ENCODE peak calls at places on chromosome 5, in eight cellular contexts. N is GM23338, W is OCI-LY7, F is hepatocyte, D is neural progenitor cell, Y is MM.1S, Z is GM23248, M is SK-N-SH. C is an unnamed sample.

GRCh38 chr5:112210430-112211005 is 208.6 kb downstream of the EPB41L4A start:
- DNase-seq in Y (peak; percentile 52), N (peak; percentile 69), W (peak; percentile 22), F (peak; percentile 67), D (peak; percentile 63), M (peak; percentile 52), Z (peak; percentile 59), C (peak; percentile 54)

GRCh38 chr5:41843456-41844112 is 26.6 kb downstream of the OXCT1 start:
- DNase-seq in N (peak; percentile 78), Y (peak; percentile 48), F (peak; percentile 82), W (peak; percentile 67), Z (peak; percentile 82), M (peak; percentile 35), D (peak; percentile 67), C (peak; percentile 71)

GRCh38 chr5:1208743-1209551 is 7.6 kb downstream of the SLC6A19 start:
- DNase-seq in Z (peak; percentile 25), M (peak; percentile 79), F (peak; percentile 60), D (peak; percentile 72), W (no peak), N (no peak), Y (no peak), C (peak; percentile 25)

GRCh38 chr5:171269717-171270116 is 39.3 kb upstream of the TLX3 start:
- DNase-seq in F (no peak), M (no peak), Z (peak; percentile 82), W (no peak), Y (no peak), N (no peak), D (no peak), C (no peak)

GRCh38 chr5:138470322-138471285 is 5.3 kb downstream of the EGR1 start:
- DNase-seq in W (no peak), Z (peak; percentile 43), M (peak; percentile 31), Y (no peak), N (no peak), F (peak; percentile 78), D (peak; percentile 51), C (no peak)

GRCh38 chr5:170312666-170313065 is 15.1 kb upstream of the LCP2 start:
- DNase-seq in M (no peak), Y (no peak), D (no peak), F (peak; percentile 52), N (no peak), Z (peak; percentile 53), W (no peak), C (no peak)

GRCh38 chr5:95272530-95272929 is 12.4 kb downstream of the MCTP1 start:
- DNase-seq in F (no peak), Z (no peak), D (no peak), Y (no peak), M (no peak), N (no peak), W (no peak), C (no peak)

GRCh38 chr5:153552886-153553285 is 62.4 kb downstream of the GRIA1 start:
- DNase-seq in Y (no peak), D (no peak), W (no peak), N (no peak), F (no peak), Z (no peak), M (no peak), C (no peak)

GRCh38 chr5:82635561-82636288 is 357.6 kb upstream of the RPS23 start:
- DNase-seq in Z (peak; percentile 68), Y (no peak), M (no peak), W (no peak), N (no peak), D (no peak), F (peak; percentile 69), C (peak; percentile 96)

GRCh38 chr5:50745221-50745620 is 78.8 kb downstream of the PARP8 start:
- DNase-seq in F (no peak), D (no peak), Y (no peak), M (no peak), N (no peak), W (no peak), Z (no peak), C (no peak)

GRCh38 chr5:110177729-110178128 is 488.0 kb downstream of the MAN2A1 start:
- DNase-seq in W (no peak), F (no peak), Z (no peak), N (no peak), D (no peak), M (no peak), Y (peak; percentile 48), C (no peak)

GRCh38 chr5:143896981-143897380 is 85.0 kb downstream of the HMHB1 start:
- DNase-seq in F (peak; percentile 43), M (no peak), Y (no peak), N (no peak), W (no peak), Z (peak; percentile 80), D (no peak), C (peak; percentile 49)

DNA sequence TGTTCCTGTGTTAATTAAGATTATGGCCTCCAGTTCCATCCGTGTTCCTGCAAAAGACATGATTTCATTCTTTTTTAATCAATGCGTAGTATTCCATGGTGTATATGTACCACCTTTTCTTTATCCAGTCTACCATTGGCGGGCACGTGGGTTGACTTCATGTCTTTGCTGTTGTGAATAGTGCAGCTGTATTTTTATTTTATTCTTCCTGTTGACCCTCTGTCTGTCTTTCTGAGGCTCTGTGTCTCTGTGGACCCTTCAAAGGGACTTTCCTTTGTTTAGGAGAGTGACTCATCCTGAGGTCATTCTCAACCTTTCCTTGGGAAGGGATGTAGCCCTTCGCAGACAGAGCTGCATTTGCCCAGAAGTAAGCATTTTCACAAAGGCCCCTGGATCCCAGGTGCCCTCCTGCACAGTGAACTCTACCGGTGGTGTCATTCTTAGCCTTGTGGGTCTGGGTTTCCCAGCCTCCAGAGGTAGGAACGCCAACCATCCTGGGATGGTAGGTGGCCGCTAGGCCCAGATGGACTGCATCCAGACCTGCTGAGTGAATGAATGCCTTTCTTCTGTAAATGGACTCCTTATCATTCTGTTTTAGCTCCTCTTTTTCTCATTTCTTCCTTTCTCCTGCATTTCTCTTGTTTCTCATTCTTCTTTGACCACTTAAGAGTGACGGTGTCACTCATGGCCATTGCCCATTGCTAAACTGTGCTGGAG is 22.4 kb downstream of the TRIO start:
- DNase-seq in W (no peak), M (no peak), Z (peak; percentile 78), Y (no peak), N (no peak), D (no peak), F (no peak), C (peak; percentile 97)
- H2AFZ ChIP-seq in W (no peak overlapping the region), M (no peak overlapping the region), Z (no peak overlapping the region), Y (no peak overlapping the region), N (no peak overlapping the region), D (no peak overlapping the region), F (no peak overlapping the region), C (no peak overlapping the region)

GRCh38 chr5:115423051-115423450 is 121.5 kb downstream of the FEM1C start:
- DNase-seq in Z (peak; percentile 55), M (no peak), N (no peak), W (no peak), F (no peak), Y (no peak), D (no peak), C (peak; percentile 66)

GRCh38 chr5:115419794-115420585 is 123.5 kb upstream of the CCDC112 start:
- DNase-seq in M (no peak), N (peak; percentile 21), Z (peak; percentile 96), F (peak; percentile 60), D (no peak), W (no peak), Y (no peak), C (peak; percentile 94)

GRCh38 chr5:115424446-115424845 is 120.1 kb downstream of the FEM1C start:
- DNase-seq in Y (no peak), M (no peak), W (no peak), D (no peak), N (no peak), Z (no peak), F (no peak), C (no peak)

GRCh38 chr5:115423541-115423940 is 121.0 kb downstream of the FEM1C start:
- DNase-seq in F (no peak), D (peak; percentile 28), W (no peak), Z (peak; percentile 47), Y (no peak), N (no peak), M (no peak), C (no peak)

GRCh38 chr5:115424030-115424429 is 120.5 kb downstream of the FEM1C start:
- DNase-seq in Z (no peak), W (no peak), D (no peak), N (no peak), Y (no peak), F (no peak), M (no peak), C (no peak)
- H3K27ac ChIP-seq in Z (no peak overlapping the region), W (no peak overlapping the region), D (no peak overlapping the region), N (no peak overlapping the region), Y (no peak overlapping the region), F (no peak overlapping the region), M (no peak overlapping the region), C (no peak overlapping the region)

DNA sequence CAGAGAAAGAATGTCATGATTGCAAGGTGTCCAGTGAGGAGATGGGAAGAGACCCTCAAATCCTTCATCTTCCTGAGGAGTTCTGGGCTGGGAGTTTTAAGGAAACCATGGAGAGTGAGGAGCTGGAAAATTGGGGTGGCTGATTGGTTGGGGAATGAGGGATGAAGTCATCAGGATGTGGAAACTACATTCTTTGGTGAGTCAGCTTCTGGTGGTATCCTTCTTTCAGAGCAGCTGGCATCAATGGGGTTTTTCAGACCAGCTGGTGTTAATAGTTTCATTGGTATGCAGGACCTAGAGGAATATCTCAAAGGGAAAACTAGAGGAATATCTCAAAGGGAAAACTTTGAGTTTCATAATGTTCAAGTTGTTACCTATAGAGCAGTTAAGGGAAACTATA is 45.2 kb downstream of the RNF180 start:
- DNase-seq in Y (no peak), Z (peak; percentile 91), W (no peak), F (peak; percentile 14), M (no peak), D (no peak), N (peak; percentile 57), C (peak; percentile 87)
- TF ChIP-seq EZH2phosphoT487 in Y (no peak), Z (no peak), W (no peak), F (no peak), M (no peak), D (no peak), N (no peak), C (no peak)

GRCh38 chr5:54882841-54883240 is 102.6 kb downstream of the ESM1 start:
- DNase-seq in M (no peak), W (no peak), N (no peak), Z (no peak), Y (no peak), F (no peak), D (no peak), C (no peak)
- H2AFZ ChIP-seq in M (no peak overlapping the region), W (no peak overlapping the region), N (peak overlapping the region; percentile 67), Z (no peak overlapping the region), Y (no peak overlapping the region), F (no peak overlapping the region), D (peak overlapping the region; percentile 59), C (no peak overlapping the region)

GRCh38 chr5:125175348-125176004 is 429.0 kb upstream of the ZNF608 start:
- DNase-seq in Z (no peak), F (no peak), D (no peak), W (no peak), M (no peak), Y (no peak), N (no peak), C (no peak)
- H3K27ac ChIP-seq in Z (no peak overlapping the region), F (peak overlapping the region; percentile 41), D (no peak overlapping the region), W (no peak overlapping the region), M (no peak overlapping the region), Y (no peak overlapping the region), N (no peak overlapping the region), C (peak overlapping the region; percentile 79)